ENCODE peak calls at places on chromosomes 2 and 18, in eight cellular contexts. Y is iPS-NIHi11, E is NCI-H1105, R is NCI-H1694, J is GM23338, Q is progenitor cell of endocrine pancreas, H is NCI-H1417 treated with DMSO at 0.1 percent for 48 hours, Z is aorta. G is an unnamed sample.

GRCh38 chr2:220999351-220999750 is 572.8 kb downstream of the EPHA4 start:
- DNase-seq in Y (no peak), E (no peak), R (no peak), J (no peak), Q (no peak), H (no peak), Z (no peak), G (no peak)

GRCh38 chr2:112147382-112147781 is 9.2 kb downstream of the FBLN7 start:
- DNase-seq in Y (no peak), E (no peak), R (no peak), J (no peak), Q (no peak), H (no peak), Z (no peak), G (no peak)

GRCh38 chr2:95121150-95121494 is 486 bp downstream of the MRPS5 start:
- DNase-seq in Y (no peak), E (no peak), R (no peak), J (no peak), Q (no peak), H (no peak), Z (no peak), G (no peak)

GRCh38 chr2:20516646-20517341 is 69.9 kb downstream of the RHOB start:
- DNase-seq in Y (no peak), E (no peak), R (no peak), J (no peak), Q (no peak), H (no peak), Z (no peak), G (no peak)

GRCh38 chr2:138007431-138007830 is 43.2 kb downstream of the HNMT start:
- DNase-seq in Y (no peak), E (no peak), R (no peak), J (no peak), Q (no peak), H (no peak), Z (no peak), G (no peak)

GRCh38 chr2:103823847-103824246 is 1030.1 kb upstream of the POU3F3 start:
- DNase-seq in Y (no peak), E (peak), R (no peak), J (no peak), Q (no peak), H (no peak), Z (no peak), G (peak)

GRCh38 chr18:5420909-5421308 is 122.9 kb downstream of the EPB41L3 start:
- DNase-seq in Y (no peak), E (no peak), R (no peak), J (no peak), Q (no peak), H (no peak), Z (peak), G (no peak)

GRCh38 chr2:65355190-65355831 is 77.1 kb downstream of the SPRED2 start:
- DNase-seq in Y (no peak), E (no peak), R (no peak), J (no peak), Q (no peak), H (no peak), Z (no peak), G (no peak)

GRCh38 chr2:118168606-118169005 is 80.3 kb downstream of the INSIG2 start:
- DNase-seq in Y (no peak), E (no peak), R (no peak), J (no peak), Q (no peak), H (no peak), Z (no peak), G (no peak)

GRCh38 chr2:108199726-108200125 is 40.0 kb upstream of the SULT1C3 start:
- DNase-seq in Y (no peak), E (no peak), R (no peak), J (no peak), Q (no peak), H (no peak), Z (no peak), G (no peak)

GRCh38 chr2:24855022-24855622 is 61.9 kb downstream of the CENPO start:
- DNase-seq in Y (no peak), E (no peak), R (no peak), J (no peak), Q (no peak), H (no peak), Z (no peak), G (no peak)

GRCh38 chr2:121088251-121089004 is 196.6 kb downstream of the TFCP2L1 start:
- DNase-seq in Y (no peak), E (peak), R (peak), J (no peak), Q (no peak), H (no peak), Z (no peak), G (no peak)

GRCh38 chr18:8703781-8704301 is 1.5 kb upstream of the MTCL1 start:
- DNase-seq in Y (no peak), E (no peak), R (no peak), J (no peak), Q (no peak), H (no peak), Z (no peak), G (no peak)

GRCh38 chr2:85390941-85391669 is 19.1 kb downstream of the CAPG start:
- DNase-seq in Y (peak), E (no peak), R (peak), J (peak), Q (peak), H (no peak), Z (peak), G (no peak)

GRCh38 chr18:13513015-13513414 is 213.3 kb downstream of the FAM210A start:
- DNase-seq in Y (peak), E (peak), R (no peak), J (no peak), Q (no peak), H (no peak), Z (no peak), G (no peak)

GRCh38 chr2:220188031-220188430 is 560.6 kb downstream of the SLC4A3 start:
- DNase-seq in Y (no peak), E (no peak), R (no peak), J (no peak), Q (no peak), H (no peak), Z (no peak), G (no peak)

GRCh38 chr2:198695879-198696278 is 761.9 kb downstream of the SATB2 start:
- DNase-seq in Y (no peak), E (no peak), R (no peak), J (no peak), Q (no peak), H (no peak), Z (no peak), G (no peak)

GRCh38 chr18:39624934-39625333 is 2059.3 kb upstream of the CELF4 start:
- DNase-seq in Y (no peak), E (no peak), R (no peak), J (peak), Q (no peak), H (no peak), Z (no peak), G (no peak)

G was measured in COR-L47.